ENCODE peak calls at places on chromosomes 7 and 10, in seven cellular contexts. Z, V, C, T, W, G and L are unnamed samples.

GRCh38 chr10:15585303-15585715 is 134.4 kb downstream of the ITGA8 start:
- DNase-seq in Z (peak; percentile 61), V (peak; percentile 84), C (peak; percentile 16), T (peak; percentile 84), W (no peak), G (peak; percentile 70), L (peak; percentile 55)

GRCh38 chr7:159078911-159079270 is 65.8 kb downstream of the VIPR2 start:
- DNase-seq in Z (no peak), V (peak; percentile 9), C (no peak), T (no peak), W (no peak), G (no peak), L (no peak)

GRCh38 chr10:86671985-86672710 is 3.8 kb downstream of the LDB3 start:
- DNase-seq in Z (no peak), V (peak; percentile 83), C (no peak), T (no peak), W (no peak), G (no peak), L (no peak)

GRCh38 chr10:26650406-26650805 is 47.1 kb upstream of the PDSS1 start:
- DNase-seq in Z (no peak), V (no peak), C (no peak), T (no peak), W (no peak), G (no peak), L (no peak)

GRCh38 chr10:12337973-12338372 is 11.4 kb upstream of the CAMK1D start:
- DNase-seq in Z (no peak), V (no peak), C (no peak), T (no peak), W (no peak), G (no peak), L (no peak)

GRCh38 chr7:55413442-55413841 is 48.3 kb downstream of the LANCL2 start:
- DNase-seq in Z (no peak), V (no peak), C (no peak), T (no peak), W (no peak), G (no peak), L (no peak)

GRCh38 chr10:116029826-116030225 is 243.2 kb downstream of the GFRA1 start:
- DNase-seq in Z (no peak), V (no peak), C (no peak), T (no peak), W (no peak), G (no peak), L (no peak)

GRCh38 chr7:156475666-156476065 is 164.9 kb upstream of the RNF32 start:
- DNase-seq in Z (peak; percentile 98), V (peak; percentile 90), C (no peak), T (no peak), W (no peak), G (peak; percentile 2), L (peak; percentile 42)

GRCh38 chr7:100673942-100674431 is 447 bp downstream of the GNB2 start:
- DNase-seq in Z (no peak), V (no peak), C (peak; percentile 47), T (peak; percentile 81), W (peak; percentile 34), G (no peak), L (peak; percentile 87)

GRCh38 chr7:118306771-118307170 is 82.3 kb downstream of the ANKRD7 start:
- DNase-seq in Z (no peak), V (no peak), C (no peak), T (no peak), W (no peak), G (no peak), L (peak; percentile 36)

GRCh38 chr7:40780431-40780830 is 645.6 kb downstream of the SUGCT start:
- DNase-seq in Z (no peak), V (no peak), C (no peak), T (no peak), W (no peak), G (no peak), L (no peak)

GRCh38 chr10:118483496-118483895 is 112.0 kb downstream of the PRLHR start:
- DNase-seq in Z (no peak), V (no peak), C (no peak), T (no peak), W (no peak), G (no peak), L (no peak)

GRCh38 chr7:101589052-101589451 is 40.0 kb downstream of the MYL10 start:
- DNase-seq in Z (no peak), V (no peak), C (no peak), T (no peak), W (no peak), G (no peak), L (no peak)

GRCh38 chr7:151568951-151569652 is 49.4 kb upstream of the RHEB start:
- DNase-seq in Z (no peak), V (no peak), C (no peak), T (no peak), W (no peak), G (no peak), L (no peak)

GRCh38 chr7:14018751-14019150 is 29.3 kb upstream of the ETV1 start:
- DNase-seq in Z (no peak), V (no peak), C (no peak), T (no peak), W (no peak), G (peak; percentile 6), L (no peak)

GRCh38 chr10:100996678-100997363 is 2.8 kb upstream of the LZTS2 start:
- DNase-seq in Z (peak; percentile 42), V (peak; percentile 82), C (peak; percentile 50), T (peak; percentile 75), W (peak; percentile 32), G (peak; percentile 42), L (peak; percentile 63)

GRCh38 chr10:92847185-92847864 is 995 bp upstream of the EXOC6 start:
- DNase-seq in Z (peak; percentile 72), V (peak; percentile 69), C (no peak), T (peak; percentile 80), W (no peak), G (peak; percentile 50), L (peak; percentile 91)

GRCh38 chr7:139603282-139603681 is 79.8 kb downstream of the CLEC2L start:
- DNase-seq in Z (no peak), V (no peak), C (no peak), T (no peak), W (no peak), G (no peak), L (no peak)

GRCh38 chr10:34994565-34995142 is 95.5 kb downstream of the CUL2 start:
- DNase-seq in Z (peak; percentile 91), V (peak; percentile 96), C (peak; percentile 39), T (peak; percentile 74), W (no peak), G (peak; percentile 85), L (peak; percentile 76)

GRCh38 chr7:1691601-1692499 is 21.8 kb downstream of the ELFN1 start:
- DNase-seq in Z (peak; percentile 92), V (no peak), C (no peak), T (no peak), W (no peak), G (no peak), L (no peak)

GRCh38 chr7:40986351-40986873 is 716.5 kb downstream of the INHBA start:
- DNase-seq in Z (peak; percentile 91), V (no peak), C (no peak), T (no peak), W (no peak), G (peak; percentile 64), L (no peak)

GRCh38 chr7:84191261-84191660 is 3.3 kb downstream of the SEMA3A start:
- DNase-seq in Z (no peak), V (no peak), C (no peak), T (no peak), W (no peak), G (peak; percentile 56), L (no peak)

GRCh38 chr10:126082067-126082466 is 185.7 kb downstream of the FANK1 start:
- DNase-seq in Z (no peak), V (no peak), C (no peak), T (no peak), W (no peak), G (no peak), L (no peak)